ENCODE peak calls at places on chromosomes 3 and 15, in six cellular contexts. V is A549, M is fibroblast of lung, E is MM.1S, G is heart left ventricle, Z is hepatocyte. Y is an unnamed sample. For H3K9me3, the result is how much of the 10 kb centered on the place peaks cover.

GRCh38 chr3:32021155-32021554 is 39.6 kb downstream of the ZNF860 start:
- DNase-seq in E (no peak), M (no peak), V (no peak), G (no peak), Z (no peak), Y (no peak)

GRCh38 chr3:172659246-172660002 is 51.4 kb downstream of the NCEH1 start:
- DNase-seq in E (no peak), Z (no peak), M (no peak), V (peak), G (no peak), Y (no peak)

GRCh38 chr3:4633078-4634004 is 140.2 kb downstream of the ITPR1 start:
- DNase-seq in M (peak), Z (peak), E (peak), G (no peak), V (peak), Y (no peak)

GRCh38 chr15:69200773-69201745 is 40.6 kb downstream of the GLCE start:
- DNase-seq in M (no peak), E (no peak), G (no peak), V (peak), Z (no peak), Y (no peak)

GRCh38 chr15:66730168-66731014 is 28.4 kb downstream of the SMAD6 start:
- DNase-seq in E (no peak), V (peak), M (peak), Z (no peak), G (no peak), Y (no peak)

GRCh38 chr15:74200394-74200793 is 2.2 kb downstream of the STRA6 start:
- DNase-seq in G (peak), Z (peak), E (no peak), V (peak), M (peak), Y (no peak)

GRCh38 chr3:189108735-189109134 is 63.0 kb upstream of the TPRG1 start:
- DNase-seq in V (no peak), G (no peak), Z (no peak), E (no peak), M (no peak), Y (no peak)

GRCh38 chr3:106299300-106300098 is 430.7 kb upstream of the CBLB start:
- DNase-seq in Z (no peak), E (peak), G (no peak), V (peak), M (peak), Y (no peak)

GRCh38 chr15:33310481-33311311 is at the start of gene RYR3:
- DNase-seq in G (no peak), V (no peak), Z (peak), E (no peak), M (peak), Y (no peak)

GRCh38 chr3:66923991-66924390 is 74.1 kb upstream of the KBTBD8 start:
- DNase-seq in V (no peak), E (peak), Z (no peak), G (no peak), M (no peak), Y (no peak)

GRCh38 chr15:70098461-70099166 is 897 bp upstream of the TLE3 start:
- DNase-seq in M (peak), Z (peak), E (peak), G (no peak), V (peak), Y (peak)

GRCh38 chr3:67018105-67018788 is 20.1 kb downstream of the KBTBD8 start:
- DNase-seq in V (peak), M (no peak), E (no peak), Z (no peak), G (peak), Y (no peak)

GRCh38 chr15:92151741-92152140 is 241.9 kb upstream of the ST8SIA2 start:
- DNase-seq in G (no peak), Z (no peak), M (no peak), E (no peak), V (no peak), Y (no peak)

GRCh38 chr3:27253831-27254230 is 115.4 kb downstream of the NEK10 start:
- DNase-seq in M (peak), Z (peak), E (peak), V (peak), G (no peak), Y (no peak)

GRCh38 chr15:63971427-63971805 is 74.9 kb downstream of the DAPK2 start:
- DNase-seq in E (peak), V (no peak), Z (no peak), G (no peak), M (no peak), Y (no peak)

GRCh38 chr15:78968539-78969271 is 23.9 kb upstream of the CTSH start:
- DNase-seq in G (no peak), E (no peak), M (no peak), V (no peak), Z (no peak), Y (no peak)

GRCh38 chr3:150218236-150218635 is 189.9 kb upstream of the TSC22D2 start:
- DNase-seq in V (no peak), M (peak), G (no peak), Z (no peak), E (no peak), Y (no peak)

GRCh38 chr3:101868534-101869464 is 19.5 kb downstream of the NFKBIZ start:
- DNase-seq in M (peak), Z (no peak), E (no peak), V (peak), G (peak), Y (no peak)

GRCh38 chr3:88912294-88913014 is 195.0 kb upstream of the EPHA3 start:
- DNase-seq in E (no peak), M (no peak), V (no peak), G (no peak), Z (no peak), Y (no peak)

GRCh38 chr3:15014606-15015328 is 50.3 kb downstream of the MRPS25 start:
- DNase-seq in E (no peak), G (no peak), M (no peak), V (no peak), Z (no peak), Y (no peak)

GRCh38 chr3:14423197-14423743 is 20.9 kb downstream of the SLC6A6 start:
- DNase-seq in M (no peak), G (no peak), V (peak), Z (peak), E (no peak), Y (no peak)

GRCh38 chr3:18827664-18828063 is 320.6 kb upstream of the KCNH8 start:
- DNase-seq in E (no peak), Z (no peak), M (no peak), G (no peak), V (no peak), Y (no peak)

GRCh38 chr3:8709801-8710524 is 23.6 kb upstream of the CAV3 start:
- DNase-seq in V (no peak), M (no peak), E (no peak), Z (no peak), G (no peak), Y (no peak)

GRCh38 chr15:98213346-98213979 is 253.0 kb downstream of the ARRDC4 start:
- DNase-seq in E (no peak), Z (no peak), M (no peak), V (no peak), G (no peak), Y (no peak)

GRCh38 chr15:58433597-58434333 is 2.0 kb downstream of the LIPC start:
- DNase-seq in E (no peak), Z (no peak), M (no peak), V (no peak), G (no peak), Y (no peak)

GRCh38 chr3:78455737-78456136 is 1312.1 kb downstream of the ROBO1 start:
- DNase-seq in G (no peak), M (no peak), V (no peak), Z (no peak), E (no peak), Y (no peak)

GRCh38 chr3:161890147-161890625 is 393.6 kb downstream of the OTOL1 start:
- DNase-seq in M (peak), G (peak), E (no peak), V (peak), Z (peak), Y (no peak)

GRCh38 chr15:70264014-70264492 is 166.3 kb upstream of the TLE3 start:
- DNase-seq in V (no peak), G (no peak), M (peak), Z (no peak), E (no peak), Y (no peak)

GRCh38 chr15:52505141-52505540 is 23.5 kb downstream of the MYO5A start:
- DNase-seq in V (no peak), E (peak), M (no peak), Z (no peak), G (peak), Y (no peak)

GRCh38 chr3:87793322-87793877 is 265.4 kb downstream of the CGGBP1 start:
- DNase-seq in Z (no peak), E (no peak), M (no peak), G (no peak), V (peak), Y (no peak)

GRCh38 chr3:30720586-30721313 is 114.3 kb downstream of the TGFBR2 start:
- DNase-seq in V (peak), E (no peak), Z (peak), M (peak), G (no peak), Y (no peak)

GRCh38 chr3:72375237-72376154 is 472.7 kb downstream of the SHQ1 start:
- DNase-seq in Z (no peak), G (no peak), M (peak), E (no peak), V (no peak), Y (no peak)

DNA sequence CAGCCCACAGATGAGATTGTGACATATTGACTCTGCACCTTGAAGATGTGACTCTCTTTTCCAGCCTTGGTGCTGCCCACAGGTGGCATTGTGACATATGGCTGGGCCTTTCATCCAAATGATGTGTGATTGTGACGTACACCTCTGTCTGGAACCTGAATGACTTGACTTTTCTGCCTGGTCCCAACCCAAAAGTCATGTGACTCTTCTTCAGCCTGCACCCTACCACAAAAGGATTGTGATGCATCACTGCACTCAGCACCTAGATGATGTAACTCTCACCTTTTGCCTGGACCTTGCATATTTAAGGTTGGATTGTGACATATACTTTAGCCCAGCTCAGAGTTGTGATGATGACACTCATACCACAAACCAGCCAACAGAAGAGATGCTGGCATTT is 204.5 kb downstream of the OCA2 start:
- DNase-seq in G (no peak), Z (no peak), E (no peak), M (no peak), V (no peak), Y (no peak)
- H3K9me3 ChIP-seq in G (under half), Z (under half), E (under half), M (under half), V (under half), Y (under half)

GRCh38 chr3:168159473-168159872 is 63.7 kb upstream of the GOLIM4 start:
- DNase-seq in G (no peak), Z (no peak), E (no peak), M (no peak), V (no peak), Y (no peak)

GRCh38 chr3:168156479-168156878 is 60.8 kb upstream of the GOLIM4 start:
- DNase-seq in G (no peak), Z (no peak), V (no peak), E (no peak), M (no peak), Y (no peak)

GRCh38 chr3:168157903-168158302 is 62.2 kb upstream of the GOLIM4 start:
- DNase-seq in E (no peak), Z (no peak), G (no peak), M (no peak), V (no peak), Y (no peak)

GRCh38 chr3:168155207-168155785 is 59.6 kb upstream of the GOLIM4 start:
- DNase-seq in E (no peak), Z (no peak), M (no peak), V (no peak), G (peak), Y (no peak)

DNA sequence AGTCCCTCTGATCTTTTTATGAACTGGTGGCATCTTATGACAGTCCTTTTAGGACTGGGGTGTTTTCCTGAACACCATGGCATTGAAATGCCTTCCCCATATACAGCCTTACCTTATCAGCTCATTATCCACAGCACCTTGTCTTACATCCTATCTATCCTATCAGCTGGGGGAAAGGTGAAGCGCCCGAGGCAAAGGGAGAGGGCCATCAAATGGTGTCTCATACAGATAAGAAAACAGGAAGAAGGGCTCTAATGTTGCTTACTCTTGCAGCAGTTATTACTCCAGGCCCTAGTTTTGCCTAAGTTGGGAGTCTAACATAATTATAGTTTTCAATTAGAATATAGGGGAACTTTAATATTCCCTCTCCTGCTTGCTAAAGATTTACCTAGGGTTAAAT is 61.6 kb upstream of the GOLIM4 start:
- DNase-seq in V (no peak), G (no peak), Z (peak), E (no peak), M (no peak), Y (no peak)
- H3K9me3 ChIP-seq in V (under half), G (under half), Z (under half), E (under half), M (under half), Y (under half)

GRCh38 chr3:21613372-21614070 is 137.5 kb downstream of the ZNF385D start:
- DNase-seq in V (no peak), Z (no peak), M (no peak), E (no peak), G (no peak), Y (no peak)
- H3K9me3 ChIP-seq in V (under half), Z (under half), M (under half), E (under half), G (under half), Y (under half)

GRCh38 chr15:25241241-25241801 is 197.5 kb downstream of the UBE3A start:
- DNase-seq in E (no peak), Z (no peak), V (no peak), G (peak), M (no peak), Y (no peak)
- H3K9me3 ChIP-seq in E (under half), Z (under half), V (under half), G (under half), M (under half), Y (under half)

DNA sequence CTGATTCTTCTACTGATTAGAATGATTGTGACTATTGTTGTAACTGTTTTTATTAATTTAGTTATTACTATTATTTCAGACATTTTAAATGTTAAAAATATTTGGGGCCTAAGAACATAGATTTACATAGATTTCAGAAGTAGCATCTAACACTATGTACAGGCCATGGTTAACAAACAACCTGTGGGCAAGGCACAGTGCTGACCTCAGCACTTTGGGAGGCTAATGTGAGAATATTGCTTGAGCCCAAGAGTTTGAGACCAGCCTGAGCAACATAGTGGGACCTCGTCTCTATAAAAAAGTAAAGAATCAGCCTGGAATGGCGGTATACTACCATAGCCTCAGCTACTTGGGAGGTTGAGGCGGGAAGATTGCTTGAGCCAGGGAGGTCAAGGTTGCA is 69.1 kb upstream of the CNTN4 start:
- DNase-seq in G (no peak), E (no peak), V (no peak), M (no peak), Z (no peak), Y (no peak)
- H3K9me3 ChIP-seq in G (under half), E (under half), V (under half), M (under half), Z (under half), Y (under half)

GRCh38 chr3:123914829-123915228 is 30.7 kb upstream of the MYLK start:
- DNase-seq in E (no peak), G (no peak), M (no peak), Z (no peak), V (peak), Y (no peak)

GRCh38 chr3:123920868-123921267 is 36.7 kb upstream of the MYLK start:
- DNase-seq in Z (no peak), V (no peak), G (no peak), E (no peak), M (peak), Y (no peak)

GRCh38 chr3:123919353-123919752 is 35.2 kb upstream of the MYLK start:
- DNase-seq in Z (no peak), E (no peak), M (no peak), G (no peak), V (no peak), Y (no peak)

DNA sequence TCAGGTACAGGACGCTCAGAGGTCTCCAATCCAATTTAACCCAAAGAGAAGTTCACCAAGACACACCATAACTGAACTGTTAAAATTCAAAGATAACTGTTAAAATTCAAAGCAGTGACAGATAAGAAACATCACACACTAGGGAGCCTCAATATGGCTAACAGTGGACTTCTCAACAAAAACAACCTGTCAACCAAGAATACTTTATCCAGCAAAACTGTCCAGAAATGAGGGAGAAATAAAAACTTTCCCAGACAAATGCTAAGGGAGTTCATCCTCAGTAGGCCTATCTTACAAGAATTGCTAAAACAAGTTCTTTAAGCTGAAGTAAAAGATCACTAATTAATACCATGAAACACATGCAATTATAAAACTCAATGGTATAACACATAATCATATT is 36.3 kb upstream of the MYLK start:
- DNase-seq in E (no peak), G (no peak), M (no peak), Z (no peak), V (no peak), Y (no peak)
- H3K9me3 ChIP-seq in E (under half), G (under half), M (under half), Z (under half), V (under half), Y (under half)